ENCODE peak calls at places on chromosomes 13 and 19, in nine cellular contexts. B is KBM-7; U is fibroblast of the aortic adventitia; H is B cell; R is GDM1; T is CD4-positive, alpha-beta memory T cell; W is epithelial cell of esophagus; V is lower leg skin; G is GM04504. C is an unnamed sample.

GRCh38 chr19:18021121-18021755 is 13.3 kb downstream of the ARRDC2 start:
- DNase-seq in B (peak), U (peak), H (no peak), R (peak), T (peak), W (peak), V (peak), G (peak), C (peak)

GRCh38 chr19:10712754-10713153 is 5.1 kb upstream of the DNM2 start:
- DNase-seq in B (no peak), U (no peak), H (peak), R (no peak), T (no peak), W (no peak), V (no peak), G (no peak), C (no peak)

GRCh38 chr19:8571006-8571411 is 6.2 kb downstream of the MYO1F start:
- DNase-seq in B (peak), U (no peak), H (no peak), R (peak), T (peak), W (no peak), V (no peak), G (peak), C (peak)

GRCh38 chr19:44548736-44549135 is 19.3 kb upstream of the CEACAM20 start:
- DNase-seq in B (no peak), U (peak), H (no peak), R (no peak), T (no peak), W (peak), V (no peak), G (peak), C (no peak)

GRCh38 chr13:88345171-88345847 is 674.1 kb downstream of the SLITRK5 start:
- DNase-seq in B (no peak), U (no peak), H (no peak), R (no peak), T (peak), W (no peak), V (no peak), G (no peak), C (no peak)

GRCh38 chr19:55088543-55089265 is 13.0 kb downstream of the EPS8L1 start:
- DNase-seq in B (peak), U (peak), H (peak), R (peak), T (peak), W (peak), V (peak), G (peak), C (peak)

GRCh38 chr13:30690282-30691188 is 44.8 kb upstream of the ALOX5AP start:
- DNase-seq in B (no peak), U (peak), H (peak), R (no peak), T (no peak), W (peak), V (peak), G (peak), C (peak)

GRCh38 chr13:29524176-29524575 is 71.3 kb downstream of the SLC7A1 start:
- DNase-seq in B (no peak), U (peak), H (no peak), R (no peak), T (no peak), W (no peak), V (no peak), G (no peak), C (no peak)

GRCh38 chr19:35247526-35248309 is 1.1 kb upstream of the LSR start:
- DNase-seq in B (no peak), U (no peak), H (peak), R (no peak), T (no peak), W (peak), V (peak), G (no peak), C (no peak)

GRCh38 chr13:106088094-106088493 is 447.4 kb downstream of the EFNB2 start:
- DNase-seq in B (no peak), U (no peak), H (no peak), R (no peak), T (no peak), W (no peak), V (no peak), G (no peak), C (no peak)

GRCh38 chr19:36488118-36488815 is 1.1 kb downstream of the ZNF566 start:
- DNase-seq in B (no peak), U (peak), H (no peak), R (no peak), T (no peak), W (no peak), V (no peak), G (no peak), C (no peak)